ENCODE peak calls at places on chromosomes 2 and 18, in four cellular contexts. Q is uterus, L is colonic mucosa, M is fibroblast of lung. J is an unnamed sample. For H3K9me3, the result is how much of the 10 kb centered on the place peaks cover.

GRCh38 chr2:117854610-117855009 is 40.1 kb downstream of the DDX18 start:
- DNase-seq in Q (no peak), L (no peak), M (no peak), J (no peak)

GRCh38 chr2:149885468-149885867 is 297.9 kb upstream of the MMADHC start:
- DNase-seq in M (peak), Q (no peak), L (no peak), J (no peak)

GRCh38 chr2:70850905-70851304 is 15.3 kb upstream of the CD207 start:
- DNase-seq in Q (no peak), M (no peak), L (no peak), J (peak)

GRCh38 chr2:234483568-234484251 is 13.2 kb downstream of the ARL4C start:
- DNase-seq in L (peak), Q (no peak), M (no peak), J (peak)

GRCh38 chr2:149169653-149170052 is 131.2 kb downstream of the LYPD6B start:
- DNase-seq in L (peak), M (peak), Q (no peak), J (no peak)

GRCh38 chr2:31354837-31355236 is 59.7 kb downstream of the XDH start:
- DNase-seq in Q (no peak), M (peak), L (no peak), J (no peak)

GRCh38 chr2:158509928-158510797 is 53.4 kb downstream of the PKP4 start:
- DNase-seq in Q (no peak), M (peak), L (no peak), J (no peak)

GRCh38 chr2:82650038-82650437 is 1809.0 kb downstream of the SUCLG1 start:
- DNase-seq in L (no peak), M (no peak), Q (no peak), J (no peak)

GRCh38 chr2:47346-48218 is 1.3 kb upstream of the FAM110C start:
- DNase-seq in L (no peak), M (no peak), Q (peak), J (no peak)

GRCh38 chr2:17851731-17852585 is 26.5 kb upstream of the KCNS3 start:
- DNase-seq in M (peak), L (peak), Q (peak), J (peak)

GRCh38 chr18:68104036-68104435 is 587.5 kb upstream of the DSEL start:
- DNase-seq in Q (no peak), L (no peak), M (peak), J (no peak)

GRCh38 chr2:156602552-156602933 is 166.4 kb downstream of the GPD2 start:
- DNase-seq in L (no peak), Q (no peak), M (no peak), J (no peak)

GRCh38 chr2:205776139-205776538 is 93.8 kb downstream of the NRP2 start:
- DNase-seq in Q (no peak), L (peak), M (no peak), J (peak)

GRCh38 chr2:46306320-46306719 is 9.1 kb downstream of the EPAS1 start:
- DNase-seq in M (peak), Q (no peak), L (no peak), J (no peak)

GRCh38 chr18:41923495-41923894 is 31.5 kb upstream of the PIK3C3 start:
- DNase-seq in L (no peak), M (no peak), Q (no peak), J (no peak)

GRCh38 chr2:228655341-228655740 is 473.9 kb upstream of the SPHKAP start:
- DNase-seq in Q (no peak), L (no peak), M (peak), J (no peak)

GRCh38 chr2:127143851-127144782 is 37.2 kb upstream of the BIN1 start:
- DNase-seq in Q (no peak), L (no peak), M (peak), J (no peak)

GRCh38 chr2:189559579-189560272 is 20.9 kb downstream of the SLC40A1 start:
- DNase-seq in L (no peak), Q (no peak), M (no peak), J (no peak)

GRCh38 chr2:42569116-42569711 is 782 bp downstream of the MTA3 start:
- DNase-seq in Q (peak), M (peak), L (peak), J (peak)

GRCh38 chr2:105385703-105386540 is 12.9 kb downstream of the FHL2 start:
- DNase-seq in L (peak), M (no peak), Q (no peak), J (no peak)

GRCh38 chr2:177314194-177314593 is 49.7 kb upstream of the NFE2L2 start:
- DNase-seq in M (peak), Q (no peak), L (no peak), J (no peak)

GRCh38 chr2:179861027-179861776 is at the start of gene ZNF385B:
- DNase-seq in L (no peak), Q (no peak), M (peak), J (peak)

GRCh38 chr2:106163948-106164580 is 30.0 kb downstream of the UXS1 start:
- DNase-seq in M (peak), L (no peak), Q (no peak), J (no peak)

GRCh38 chr2:71801969-71802368 is 345.7 kb downstream of the CYP26B1 start:
- DNase-seq in M (peak), L (peak), Q (no peak), J (peak)

GRCh38 chr2:8575011-8575750 is 106.7 kb upstream of the ID2 start:
- DNase-seq in Q (peak), M (peak), L (no peak), J (no peak)

GRCh38 chr2:38315707-38316333 is 61.3 kb downstream of the ATL2 start:
- DNase-seq in M (peak), Q (no peak), L (no peak), J (peak)

GRCh38 chr18:44835555-44836156 is 155.0 kb downstream of the SETBP1 start:
- DNase-seq in M (no peak), L (no peak), Q (no peak), J (peak)

GRCh38 chr2:100820346-100821254 is 661 bp downstream of the NPAS2 start:
- DNase-seq in M (no peak), L (peak), Q (no peak), J (peak)
- H3K9me3 ChIP-seq in M (under half), L (under half), Q (under half), J (under half)

GRCh38 chr2:2876350-2877042 is 501.1 kb downstream of the EIPR1 start:
- DNase-seq in M (no peak), Q (no peak), L (no peak), J (no peak)
- H3K9me3 ChIP-seq in M (under half), Q (under half), L (under half), J (under half)

GRCh38 chr2:89775885-89776284 is 1084.4 kb downstream of the RPIA start:
- DNase-seq in Q (no peak), L (no peak), M (no peak), J (no peak)

GRCh38 chr2:89781962-89782361 is 1090.5 kb downstream of the RPIA start:
- DNase-seq in M (no peak), L (no peak), Q (no peak), J (no peak)

GRCh38 chr2:89784960-89785359 is 1093.5 kb downstream of the RPIA start:
- DNase-seq in M (no peak), L (no peak), Q (no peak), J (no peak)

DNA sequence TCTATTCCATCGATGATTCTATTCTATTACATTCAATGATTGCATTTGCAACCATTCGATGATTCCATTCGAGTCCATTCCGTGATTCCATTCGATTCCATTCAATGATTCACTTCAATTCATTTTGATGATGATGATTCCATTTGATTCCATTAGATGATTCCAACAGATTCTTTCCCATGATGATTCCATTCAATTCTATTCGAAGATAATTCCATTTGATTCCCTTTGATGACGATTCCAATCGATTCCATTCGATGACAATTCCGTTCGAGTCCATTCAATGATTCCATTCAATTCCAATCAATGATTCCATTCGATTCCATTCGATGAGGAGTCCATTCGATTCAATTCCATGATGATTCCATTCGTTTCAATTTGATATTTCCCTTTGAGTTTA is 1088.8 kb downstream of the RPIA start:
- DNase-seq in L (no peak), Q (no peak), M (no peak), J (no peak)
- H3K9me3 ChIP-seq in L (under half), Q (under half), M (under half), J (under half)

GRCh38 chr2:223050900-223051299 is 1.1 kb upstream of the KCNE4 start:
- DNase-seq in L (no peak), M (peak), Q (no peak), J (no peak)

GRCh38 chr2:223048519-223048918 is 3.5 kb upstream of the KCNE4 start:
- DNase-seq in L (no peak), M (no peak), Q (no peak), J (no peak)

GRCh38 chr2:223051580-223052375 is at the start of gene KCNE4:
- DNase-seq in L (peak), M (peak), Q (peak), J (no peak)

GRCh38 chr2:223049356-223049755 is 2.6 kb upstream of the KCNE4 start:
- DNase-seq in M (no peak), Q (no peak), L (no peak), J (no peak)

GRCh38 chr2:223050188-223050587 is 1.8 kb upstream of the KCNE4 start:
- DNase-seq in L (no peak), Q (no peak), M (no peak), J (no peak)
- H3K9me3 ChIP-seq in L (under half), Q (under half), M (under half), J (under half)

GRCh38 chr2:6499691-6500090 is 366.0 kb downstream of the CMPK2 start:
- DNase-seq in M (no peak), Q (no peak), L (no peak), J (no peak)

GRCh38 chr2:6496376-6496775 is 369.3 kb downstream of the CMPK2 start:
- DNase-seq in L (no peak), M (no peak), Q (no peak), J (no peak)

GRCh38 chr2:6495466-6495865 is 370.2 kb downstream of the CMPK2 start:
- DNase-seq in Q (no peak), M (no peak), L (no peak), J (no peak)

GRCh38 chr2:6493669-6494068 is 372.0 kb downstream of the CMPK2 start:
- DNase-seq in M (no peak), L (no peak), Q (no peak), J (no peak)

DNA sequence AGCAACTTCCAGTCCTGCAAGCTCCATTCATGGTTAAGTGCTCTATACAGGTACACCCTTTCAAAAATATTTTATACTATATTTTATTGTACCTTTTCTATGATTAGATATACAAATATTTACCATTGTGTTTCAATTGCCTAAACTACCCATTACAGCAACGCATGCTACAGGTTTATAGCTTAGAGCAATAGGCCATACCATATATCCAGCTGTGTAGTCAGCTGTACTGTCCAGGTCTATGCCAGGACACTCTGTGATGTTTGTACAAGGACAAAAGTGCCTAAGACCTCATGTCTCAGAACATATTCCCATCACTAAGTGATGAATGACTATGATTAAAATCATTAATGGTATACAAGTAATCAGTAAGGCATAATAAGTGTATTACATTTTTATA is 368.7 kb downstream of the CMPK2 start:
- DNase-seq in L (no peak), M (no peak), Q (no peak), J (no peak)
- H3K9me3 ChIP-seq in L (under half), M (under half), Q (under half), J (under half)

GRCh38 chr2:85496481-85496880 is 42.5 kb upstream of the MAT2A start:
- DNase-seq in Q (no peak), L (no peak), M (no peak), J (no peak)
- H3K9me3 ChIP-seq in Q (under half), L (under half), M (under half), J (under half)

J was measured in HAP-1.